ENCODE peak calls at places on chromosomes 5 and 9, in four cellular contexts. I is tibial artery, E is stomach, L is MM.1S. D is an unnamed sample.

GRCh38 chr9:15104826-15105420 is 194.7 kb upstream of the FREM1 start:
- DNase-seq in I (no peak), E (no peak), L (no peak), D (no peak)

GRCh38 chr5:132905938-132906337 is 32.5 kb downstream of the LEAP2 start:
- DNase-seq in I (no peak), E (no peak), L (no peak), D (no peak)

GRCh38 chr5:96433066-96433447 is at the start of gene PCSK1:
- DNase-seq in I (no peak), E (no peak), L (no peak), D (no peak)

GRCh38 chr5:179135441-179136215 is 75.5 kb downstream of the ZNF354C start:
- DNase-seq in I (no peak), E (no peak), L (no peak), D (no peak)

GRCh38 chr9:83034587-83034986 is 28.4 kb downstream of the RASEF start:
- DNase-seq in I (no peak), E (no peak), L (no peak), D (no peak)

GRCh38 chr9:93136011-93136440 is 2.0 kb upstream of the NINJ1 start:
- DNase-seq in I (no peak), E (no peak), L (no peak), D (no peak)

GRCh38 chr9:123957168-123957721 is 27.3 kb upstream of the DENND1A start:
- DNase-seq in I (no peak), E (no peak), L (no peak), D (no peak)

GRCh38 chr5:140946578-140946977 is 19.7 kb upstream of the PCDHAC2 start:
- DNase-seq in I (no peak), E (no peak), L (no peak), D (no peak)

GRCh38 chr9:69202556-69202955 is 28.5 kb downstream of the TJP2 start:
- DNase-seq in I (no peak), E (no peak), L (no peak), D (no peak)

GRCh38 chr5:127296321-127296720 is 5.7 kb downstream of the MEGF10 start:
- DNase-seq in I (no peak), E (no peak), L (no peak), D (no peak)

GRCh38 chr5:36239370-36240293 is 2.1 kb downstream of the NADK2 start:
- DNase-seq in I (no peak), E (no peak), L (peak), D (no peak)

GRCh38 chr5:199821-200645 is 8.7 kb downstream of the LRRC14B start:
- DNase-seq in I (no peak), E (no peak), L (no peak), D (no peak)

GRCh38 chr5:53041071-53041692 is 52.0 kb downstream of the ITGA2 start:
- DNase-seq in I (no peak), E (no peak), L (peak), D (no peak)

GRCh38 chr9:13049223-13049622 is 230.3 kb downstream of the MPDZ start:
- DNase-seq in I (no peak), E (no peak), L (no peak), D (no peak)

GRCh38 chr9:136339173-136339957 is 12.0 kb downstream of the GPSM1 start:
- DNase-seq in I (no peak), E (peak), L (peak), D (no peak)

GRCh38 chr5:131252824-131253171 is 11.1 kb upstream of the CDC42SE2 start:
- DNase-seq in I (peak), E (peak), L (peak), D (no peak)

GRCh38 chr9:129052592-129052991 is 16.2 kb downstream of the MIGA2 start:
- DNase-seq in I (no peak), E (peak), L (no peak), D (no peak)

GRCh38 chr5:124439609-124440008 is 306.8 kb downstream of the ZNF608 start:
- DNase-seq in I (no peak), E (no peak), L (no peak), D (no peak)
- TF ChIP-seq CTCF in I (no peak), E (no peak), L (no peak), D (no peak)

GRCh38 chr5:154970759-154971158 is 29.9 kb downstream of the MRPL22 start:
- DNase-seq in I (no peak), E (no peak), L (no peak), D (no peak)

GRCh38 chr5:154966081-154966841 is 25.4 kb downstream of the MRPL22 start:
- DNase-seq in I (no peak), E (no peak), L (no peak), D (no peak)

GRCh38 chr5:154971501-154971900 is 30.6 kb downstream of the MRPL22 start:
- DNase-seq in I (no peak), E (no peak), L (no peak), D (no peak)

GRCh38 chr5:154968953-154969352 is 28.1 kb downstream of the MRPL22 start:
- DNase-seq in I (no peak), E (no peak), L (no peak), D (no peak)

GRCh38 chr5:154967419-154968024 is 26.6 kb downstream of the MRPL22 start:
- DNase-seq in I (no peak), E (no peak), L (no peak), D (no peak)
- TF ChIP-seq CTCF in I (no peak), E (no peak), L (peak), D (peak)

GRCh38 chr5:60675286-60675685 is 24.7 kb downstream of the DEPDC1B start:
- DNase-seq in I (no peak), E (no peak), L (no peak), D (no peak)

GRCh38 chr5:60674670-60675069 is 25.3 kb downstream of the DEPDC1B start:
- DNase-seq in I (no peak), E (no peak), L (no peak), D (no peak)

GRCh38 chr5:60674251-60674650 is 25.7 kb downstream of the DEPDC1B start:
- DNase-seq in I (no peak), E (no peak), L (no peak), D (no peak)

GRCh38 chr5:60679816-60680215 is 20.1 kb downstream of the DEPDC1B start:
- DNase-seq in I (no peak), E (no peak), L (no peak), D (no peak)

DNA sequence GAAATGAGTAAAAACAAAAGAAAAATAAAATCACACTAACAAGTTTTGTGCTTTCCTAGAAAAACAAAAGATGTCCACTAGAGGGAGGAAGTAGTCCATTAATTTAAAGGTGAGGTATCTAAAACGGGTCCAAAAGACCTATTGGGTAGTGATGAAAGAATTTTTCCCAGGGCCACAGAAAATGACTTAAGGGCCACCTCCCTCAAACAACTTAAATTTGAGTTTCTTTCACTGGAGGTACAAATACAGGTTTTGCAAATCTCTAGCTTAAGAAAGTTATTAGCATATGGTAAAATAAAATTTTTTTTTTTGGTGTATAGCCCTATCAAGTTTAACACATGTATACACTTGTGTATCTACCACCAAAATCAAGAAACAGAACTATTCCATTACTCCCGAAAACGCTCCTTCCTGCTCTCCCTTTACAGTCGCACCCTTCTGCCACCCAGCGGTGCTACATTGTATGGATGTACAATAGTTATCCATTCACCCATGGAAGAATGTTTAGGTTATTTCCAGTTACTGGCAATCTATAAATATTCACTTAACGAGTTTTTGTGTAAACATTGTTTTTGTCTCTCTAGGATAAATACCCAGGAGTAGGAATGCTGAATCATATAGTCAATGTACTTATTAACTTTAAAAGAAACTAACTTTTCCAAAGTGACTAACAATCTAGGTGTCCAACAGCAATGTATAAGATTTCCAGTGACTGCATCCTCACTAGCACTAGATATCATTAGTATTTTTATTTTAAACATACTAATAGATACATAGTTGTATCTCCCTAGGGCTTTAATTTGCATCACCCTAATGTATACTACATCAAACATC is 21.9 kb downstream of the DEPDC1B start:
- DNase-seq in I (no peak), E (peak), L (peak), D (no peak)
- TF ChIP-seq CTCF in I (peak), E (peak), L (peak), D (peak)

GRCh38 chr5:143170104-143170503 is 233.4 kb downstream of the NR3C1 start:
- DNase-seq in I (no peak), E (no peak), L (no peak), D (no peak)
- TF ChIP-seq CTCF in I (no peak), E (no peak), L (no peak), D (no peak)

GRCh38 chr5:58499951-58500350 is 8.7 kb downstream of the GAPT start:
- DNase-seq in I (no peak), E (peak), L (no peak), D (no peak)

GRCh38 chr5:58499231-58499630 is 8.0 kb downstream of the GAPT start:
- DNase-seq in I (no peak), E (no peak), L (no peak), D (no peak)

GRCh38 chr5:58497956-58498942 is 7.0 kb downstream of the GAPT start:
- DNase-seq in I (no peak), E (peak), L (no peak), D (peak)

GRCh38 chr5:58493136-58493535 is 1.9 kb downstream of the GAPT start:
- DNase-seq in I (no peak), E (no peak), L (no peak), D (no peak)

DNA sequence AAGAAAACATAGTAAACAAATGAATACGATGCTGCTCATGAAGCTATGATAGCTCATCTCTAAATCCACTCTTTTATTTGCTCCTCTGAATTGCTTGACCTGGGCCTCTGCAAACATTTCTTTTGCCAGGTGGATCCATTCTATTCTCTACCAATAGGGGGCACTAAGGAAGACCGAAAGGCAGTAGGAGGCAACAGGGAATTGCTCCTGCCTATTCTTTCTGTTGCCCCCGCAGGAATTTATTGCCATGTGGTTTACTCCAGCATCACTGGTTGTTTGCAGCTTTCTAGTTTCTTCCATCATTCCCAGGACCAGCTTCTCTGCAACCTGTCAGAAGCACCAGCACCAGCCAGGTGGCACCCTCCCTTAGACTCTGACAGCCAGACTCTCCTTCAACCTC is 5.3 kb downstream of the GAPT start:
- DNase-seq in I (no peak), E (no peak), L (no peak), D (no peak)
- TF ChIP-seq CTCF in I (no peak), E (no peak), L (peak), D (no peak)

GRCh38 chr5:41707853-41708603 is 162.2 kb downstream of the OXCT1 start:
- DNase-seq in I (no peak), E (no peak), L (peak), D (no peak)
- TF ChIP-seq CTCF in I (peak), E (no peak), L (peak), D (no peak)

DNA sequence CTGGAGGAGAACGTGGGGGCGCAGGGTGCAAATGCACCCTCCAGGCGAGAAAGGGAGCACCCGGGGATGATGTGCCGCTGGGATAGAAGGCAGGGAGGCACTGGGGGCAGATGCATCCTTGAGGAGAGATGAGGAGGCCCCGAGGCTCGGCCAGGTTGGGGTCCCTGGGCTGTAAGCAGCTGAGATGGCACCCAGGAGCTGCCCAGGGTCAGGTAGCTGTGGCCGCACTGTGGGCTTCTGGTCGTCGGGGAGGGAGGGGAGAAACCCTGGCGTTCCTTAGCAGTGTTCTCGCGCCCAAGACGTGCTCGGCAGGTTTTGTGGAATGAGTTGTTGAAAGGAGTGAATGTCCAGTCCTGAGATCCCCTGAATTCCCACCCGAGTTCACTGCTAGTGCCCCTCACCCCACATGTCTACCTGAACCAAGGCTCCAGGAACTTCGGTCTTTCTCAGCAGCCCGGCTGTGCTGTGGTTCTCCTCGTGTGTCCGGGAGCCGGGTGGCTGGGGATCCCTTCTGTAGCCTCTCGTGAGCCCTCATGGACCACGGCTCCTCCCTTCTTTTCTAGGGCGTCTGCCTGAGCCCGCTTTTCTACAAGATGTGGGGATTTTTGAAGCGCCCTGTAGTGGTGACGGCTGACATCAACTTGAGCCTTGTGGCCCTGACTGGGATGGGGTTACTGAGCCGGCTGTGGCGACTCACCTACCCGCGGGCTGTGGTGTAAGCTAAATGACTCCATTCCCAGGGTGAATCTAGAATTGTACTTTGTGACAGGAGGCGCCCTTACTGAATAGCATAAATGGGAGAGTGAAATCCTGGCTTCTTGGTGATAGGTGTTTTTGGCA is 1.1 kb downstream of the POMT1 start:
- DNase-seq in I (no peak), E (no peak), L (no peak), D (no peak)
- TF ChIP-seq CTCF in I (no peak), E (no peak), L (no peak), D (no peak)

GRCh38 chr9:88278036-88278435 is 110.2 kb upstream of the SPIN1 start:
- DNase-seq in I (no peak), E (no peak), L (no peak), D (no peak)

GRCh38 chr9:88280816-88281382 is 107.3 kb upstream of the SPIN1 start:
- DNase-seq in I (no peak), E (no peak), L (peak), D (no peak)
- TF ChIP-seq CTCF in I (no peak), E (no peak), L (no peak), D (no peak)

D was measured in mesothelial cell of epicardium.